ENCODE peak calls at places on chromosomes 12 and 14, in five cellular contexts. C is posterior cingulate gyrus; M is HS-27A; S is activated CD4-positive, alpha-beta T cell treated with anti-CD3 and anti-CD28 coated beads for 1 hour; Z is RPMI7951. N is an unnamed sample.

GRCh38 chr14:104590240-104590965 is 10.8 kb downstream of the C14orf180 start:
- DNase-seq in C (peak), M (no peak), S (no peak), Z (no peak), N (no peak)

GRCh38 chr12:79512068-79512467 is 178.7 kb downstream of the PAWR start:
- DNase-seq in C (no peak), M (no peak), S (no peak), Z (peak), N (no peak)

GRCh38 chr14:26870096-26870495 is 272.3 kb upstream of the NOVA1 start:
- DNase-seq in C (no peak), M (no peak), S (no peak), Z (no peak), N (no peak)

GRCh38 chr12:124758266-124759200 is 105.1 kb downstream of the SCARB1 start:
- DNase-seq in C (peak), M (no peak), S (no peak), Z (no peak), N (no peak)

GRCh38 chr14:93648440-93649168 is 139.7 kb downstream of the PRIMA1 start:
- DNase-seq in C (no peak), M (no peak), S (no peak), Z (peak), N (peak)

GRCh38 chr12:87690236-87690810 is 338.9 kb downstream of the C12orf50 start:
- DNase-seq in C (no peak), M (peak), S (no peak), Z (peak), N (no peak)

GRCh38 chr12:118835911-118836310 is 145.4 kb upstream of the SRRM4 start:
- DNase-seq in C (no peak), M (no peak), S (no peak), Z (no peak), N (no peak)

GRCh38 chr12:45483571-45483970 is 245.9 kb upstream of the ARID2 start:
- DNase-seq in C (no peak), M (no peak), S (no peak), Z (peak), N (no peak)

GRCh38 chr14:55399912-55400311 is 11.7 kb downstream of the ATG14 start:
- DNase-seq in C (no peak), M (no peak), S (no peak), Z (no peak), N (no peak)

N was measured in C1 segment of cervical spinal cord.